ENCODE peak calls at places on chromosomes 1 and 21, in six cellular contexts. One of them, this sample, is unnamed.

GRCh38 chr1:70314706-70315304 is 39.7 kb downstream of the ANKRD13C start:
- DNase-seq in cardiac muscle cell: no peak
- DNase-seq in astrocyte of the spinal cord: no peak
- DNase-seq in fibroblast of pulmonary artery: no peak
- DNase-seq in upper lobe of right lung: no peak
- DNase-seq in cardiac fibroblast: no peak
- DNase-seq in this sample: no peak

GRCh38 chr1:211604548-211604947 is 25.6 kb upstream of the SLC30A1 start:
- DNase-seq in cardiac muscle cell: no peak
- DNase-seq in astrocyte of the spinal cord: no peak
- DNase-seq in fibroblast of pulmonary artery: no peak
- DNase-seq in upper lobe of right lung: no peak
- DNase-seq in cardiac fibroblast: no peak
- DNase-seq in this sample: no peak

GRCh38 chr1:233790662-233791371 is 113.7 kb upstream of the SLC35F3 start:
- DNase-seq in cardiac muscle cell: peak
- DNase-seq in astrocyte of the spinal cord: peak
- DNase-seq in fibroblast of pulmonary artery: peak
- DNase-seq in upper lobe of right lung: no peak
- DNase-seq in cardiac fibroblast: peak
- DNase-seq in this sample: peak

GRCh38 chr1:205247130-205247921 is 19.6 kb downstream of the TMCC2 start:
- DNase-seq in cardiac muscle cell: peak
- DNase-seq in astrocyte of the spinal cord: no peak
- DNase-seq in fibroblast of pulmonary artery: peak
- DNase-seq in upper lobe of right lung: peak
- DNase-seq in cardiac fibroblast: no peak
- DNase-seq in this sample: no peak

GRCh38 chr1:20185834-20186782 is at the start of the genes PLA2G2C and UBXN10:
- DNase-seq in cardiac muscle cell: peak
- DNase-seq in astrocyte of the spinal cord: no peak
- DNase-seq in fibroblast of pulmonary artery: no peak
- DNase-seq in upper lobe of right lung: peak
- DNase-seq in cardiac fibroblast: no peak
- DNase-seq in this sample: no peak

GRCh38 chr1:175864183-175864582 is 120.8 kb upstream of the TNR start:
- DNase-seq in cardiac muscle cell: no peak
- DNase-seq in astrocyte of the spinal cord: no peak
- DNase-seq in fibroblast of pulmonary artery: no peak
- DNase-seq in upper lobe of right lung: no peak
- DNase-seq in cardiac fibroblast: no peak
- DNase-seq in this sample: no peak

GRCh38 chr1:182111496-182111895 is 50.0 kb upstream of the ZNF648 start:
- DNase-seq in cardiac muscle cell: no peak
- DNase-seq in astrocyte of the spinal cord: no peak
- DNase-seq in fibroblast of pulmonary artery: no peak
- DNase-seq in upper lobe of right lung: no peak
- DNase-seq in cardiac fibroblast: no peak
- DNase-seq in this sample: no peak

GRCh38 chr1:53587252-53587992 is 128.2 kb downstream of the DMRTB1 start:
- DNase-seq in cardiac muscle cell: no peak
- DNase-seq in astrocyte of the spinal cord: no peak
- DNase-seq in fibroblast of pulmonary artery: no peak
- DNase-seq in upper lobe of right lung: no peak
- DNase-seq in cardiac fibroblast: no peak
- DNase-seq in this sample: no peak

GRCh38 chr1:201476670-201477344 is 7.8 kb upstream of the PHLDA3 start:
- DNase-seq in cardiac muscle cell: no peak
- DNase-seq in astrocyte of the spinal cord: no peak
- DNase-seq in fibroblast of pulmonary artery: no peak
- DNase-seq in upper lobe of right lung: peak
- DNase-seq in cardiac fibroblast: no peak
- DNase-seq in this sample: no peak

GRCh38 chr1:21342961-21343838 is 52.9 kb upstream of the ECE1 start:
- DNase-seq in cardiac muscle cell: no peak
- DNase-seq in astrocyte of the spinal cord: no peak
- DNase-seq in fibroblast of pulmonary artery: no peak
- DNase-seq in upper lobe of right lung: no peak
- DNase-seq in cardiac fibroblast: no peak
- DNase-seq in this sample: no peak

GRCh38 chr1:115238336-115239147 is 99.5 kb downstream of the NGF start:
- DNase-seq in cardiac muscle cell: no peak
- DNase-seq in astrocyte of the spinal cord: no peak
- DNase-seq in fibroblast of pulmonary artery: no peak
- DNase-seq in upper lobe of right lung: no peak
- DNase-seq in cardiac fibroblast: no peak
- DNase-seq in this sample: no peak

GRCh38 chr21:38343691-38344090 is 86.9 kb downstream of the KCNJ15 start:
- DNase-seq in cardiac muscle cell: peak
- DNase-seq in astrocyte of the spinal cord: peak
- DNase-seq in fibroblast of pulmonary artery: peak
- DNase-seq in upper lobe of right lung: peak
- DNase-seq in cardiac fibroblast: peak
- DNase-seq in this sample: no peak

GRCh38 chr1:54397090-54397591 is 9.1 kb downstream of the SSBP3 start:
- DNase-seq in cardiac muscle cell: peak
- DNase-seq in astrocyte of the spinal cord: no peak
- DNase-seq in fibroblast of pulmonary artery: no peak
- DNase-seq in upper lobe of right lung: peak
- DNase-seq in cardiac fibroblast: no peak
- DNase-seq in this sample: no peak

GRCh38 chr1:163668472-163668871 is 346.7 kb downstream of the NUF2 start:
- DNase-seq in cardiac muscle cell: no peak
- DNase-seq in astrocyte of the spinal cord: no peak
- DNase-seq in fibroblast of pulmonary artery: no peak
- DNase-seq in upper lobe of right lung: no peak
- DNase-seq in cardiac fibroblast: peak
- DNase-seq in this sample: no peak

GRCh38 chr1:77732090-77732489 is 27.6 kb downstream of the USP33 start:
- DNase-seq in cardiac muscle cell: no peak
- DNase-seq in astrocyte of the spinal cord: no peak
- DNase-seq in fibroblast of pulmonary artery: no peak
- DNase-seq in upper lobe of right lung: no peak
- DNase-seq in cardiac fibroblast: no peak
- DNase-seq in this sample: no peak
- H3K4me3 ChIP-seq in cardiac muscle cell: no peak
- H3K4me3 ChIP-seq in astrocyte of the spinal cord: no peak
- H3K4me3 ChIP-seq in fibroblast of pulmonary artery: no peak
- H3K4me3 ChIP-seq in upper lobe of right lung: no peak
- H3K4me3 ChIP-seq in cardiac fibroblast: no peak
- H3K4me3 ChIP-seq in this sample: no peak

DNA sequence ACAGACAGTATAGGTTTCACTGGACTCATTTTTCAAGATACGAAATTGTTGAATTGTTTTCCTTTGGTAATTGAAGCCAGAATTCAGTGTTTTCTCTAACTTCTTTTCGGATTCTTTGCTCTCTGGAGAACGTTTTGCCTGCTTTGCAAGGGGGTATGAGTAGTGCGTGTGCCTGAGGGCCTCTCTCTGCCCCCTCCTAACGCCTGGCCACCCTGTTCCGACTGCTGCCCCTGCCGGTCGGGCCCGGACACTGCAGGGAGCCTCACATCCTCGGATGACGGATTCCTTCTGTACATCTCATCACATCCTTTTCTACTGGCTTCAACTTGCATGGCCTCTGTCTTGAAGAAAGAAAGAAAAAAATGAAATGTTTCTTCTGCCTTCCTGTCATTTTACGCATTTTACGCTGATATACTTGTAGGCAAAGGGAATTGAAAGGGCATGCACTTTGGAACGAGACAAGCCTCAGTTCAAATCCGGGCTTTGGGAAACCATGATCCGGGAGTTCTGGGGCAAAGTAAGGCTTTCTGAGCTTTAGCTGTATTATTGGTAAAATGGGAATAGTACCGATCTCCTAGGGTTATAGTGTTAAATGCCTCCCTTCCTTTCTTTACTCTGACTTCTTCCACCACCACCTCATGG is 65.1 kb downstream of the DISC1 start:
- DNase-seq in cardiac muscle cell: peak
- DNase-seq in astrocyte of the spinal cord: peak
- DNase-seq in fibroblast of pulmonary artery: peak
- DNase-seq in upper lobe of right lung: no peak
- DNase-seq in cardiac fibroblast: peak
- DNase-seq in this sample: no peak
- TF ChIP-seq CTCF in cardiac muscle cell: peak
- TF ChIP-seq CTCF in astrocyte of the spinal cord: peak
- TF ChIP-seq CTCF in fibroblast of pulmonary artery: peak
- TF ChIP-seq CTCF in upper lobe of right lung: peak
- TF ChIP-seq CTCF in cardiac fibroblast: peak
- TF ChIP-seq CTCF in this sample: peak

GRCh38 chr1:156118175-156118868 is 3.8 kb downstream of the LMNA start:
- DNase-seq in cardiac muscle cell: no peak
- DNase-seq in astrocyte of the spinal cord: no peak
- DNase-seq in fibroblast of pulmonary artery: no peak
- DNase-seq in upper lobe of right lung: peak
- DNase-seq in cardiac fibroblast: peak
- DNase-seq in this sample: no peak

GRCh38 chr1:156121441-156121840 is 6.9 kb downstream of the LMNA start:
- DNase-seq in cardiac muscle cell: no peak
- DNase-seq in astrocyte of the spinal cord: no peak
- DNase-seq in fibroblast of pulmonary artery: no peak
- DNase-seq in upper lobe of right lung: no peak
- DNase-seq in cardiac fibroblast: no peak
- DNase-seq in this sample: no peak

GRCh38 chr1:156119503-156120209 is 5.1 kb downstream of the LMNA start:
- DNase-seq in cardiac muscle cell: no peak
- DNase-seq in astrocyte of the spinal cord: peak
- DNase-seq in fibroblast of pulmonary artery: peak
- DNase-seq in upper lobe of right lung: no peak
- DNase-seq in cardiac fibroblast: peak
- DNase-seq in this sample: no peak

GRCh38 chr1:156122086-156122485 is 7.6 kb downstream of the LMNA start:
- DNase-seq in cardiac muscle cell: no peak
- DNase-seq in astrocyte of the spinal cord: no peak
- DNase-seq in fibroblast of pulmonary artery: no peak
- DNase-seq in upper lobe of right lung: no peak
- DNase-seq in cardiac fibroblast: no peak
- DNase-seq in this sample: no peak

GRCh38 chr1:156120318-156120717 is 5.8 kb downstream of the LMNA start:
- DNase-seq in cardiac muscle cell: no peak
- DNase-seq in astrocyte of the spinal cord: no peak
- DNase-seq in fibroblast of pulmonary artery: no peak
- DNase-seq in upper lobe of right lung: no peak
- DNase-seq in cardiac fibroblast: no peak
- DNase-seq in this sample: no peak
- H3K4me3 ChIP-seq in cardiac muscle cell: no peak
- H3K4me3 ChIP-seq in astrocyte of the spinal cord: no peak
- H3K4me3 ChIP-seq in fibroblast of pulmonary artery: no peak
- H3K4me3 ChIP-seq in upper lobe of right lung: no peak
- H3K4me3 ChIP-seq in cardiac fibroblast: no peak
- H3K4me3 ChIP-seq in this sample: peak

GRCh38 chr1:154996966-154997701 is 3.7 kb downstream of the LENEP start:
- DNase-seq in cardiac muscle cell: no peak
- DNase-seq in astrocyte of the spinal cord: no peak
- DNase-seq in fibroblast of pulmonary artery: no peak
- DNase-seq in upper lobe of right lung: peak
- DNase-seq in cardiac fibroblast: no peak
- DNase-seq in this sample: no peak

GRCh38 chr1:154999651-155000474 is 2.7 kb upstream of the ZBTB7B start:
- DNase-seq in cardiac muscle cell: no peak
- DNase-seq in astrocyte of the spinal cord: no peak
- DNase-seq in fibroblast of pulmonary artery: no peak
- DNase-seq in upper lobe of right lung: peak
- DNase-seq in cardiac fibroblast: no peak
- DNase-seq in this sample: no peak

GRCh38 chr1:154998818-154999650 is 3.6 kb upstream of the ZBTB7B start:
- DNase-seq in cardiac muscle cell: peak
- DNase-seq in astrocyte of the spinal cord: peak
- DNase-seq in fibroblast of pulmonary artery: peak
- DNase-seq in upper lobe of right lung: peak
- DNase-seq in cardiac fibroblast: peak
- DNase-seq in this sample: peak

GRCh38 chr1:155000475-155000724 is 2.2 kb upstream of the ZBTB7B start:
- DNase-seq in cardiac muscle cell: no peak
- DNase-seq in astrocyte of the spinal cord: no peak
- DNase-seq in fibroblast of pulmonary artery: no peak
- DNase-seq in upper lobe of right lung: no peak
- DNase-seq in cardiac fibroblast: no peak
- DNase-seq in this sample: no peak

DNA sequence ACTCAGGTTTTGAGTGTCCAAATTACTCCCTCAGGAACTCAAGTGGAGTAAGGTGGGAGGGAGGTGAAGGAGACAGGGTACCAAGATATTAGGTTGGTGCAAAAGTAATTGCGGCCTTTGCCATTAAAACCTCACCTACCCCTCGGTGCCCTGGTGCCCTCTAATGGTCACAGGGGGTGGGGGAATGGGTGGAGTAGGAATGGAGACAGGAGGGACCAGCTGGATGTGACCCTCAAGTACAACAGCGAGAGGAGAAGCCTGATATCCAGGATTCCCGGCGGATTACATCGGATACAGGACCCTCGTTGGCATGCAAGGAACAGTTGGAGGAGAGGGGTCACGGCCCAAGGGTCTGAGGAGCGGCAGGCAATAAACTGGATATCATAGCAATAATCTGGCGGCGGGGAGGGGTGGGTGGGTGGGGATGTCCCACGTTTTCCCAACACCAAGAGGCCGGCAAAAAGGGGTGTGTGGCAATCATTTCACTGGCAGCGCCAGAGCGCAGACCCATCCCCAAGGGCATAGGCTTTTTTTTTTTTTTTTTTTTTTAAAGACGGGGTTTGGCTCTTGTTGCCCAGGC is 4.3 kb upstream of the ZBTB7B start:
- DNase-seq in cardiac muscle cell: no peak
- DNase-seq in astrocyte of the spinal cord: no peak
- DNase-seq in fibroblast of pulmonary artery: no peak
- DNase-seq in upper lobe of right lung: peak
- DNase-seq in cardiac fibroblast: no peak
- DNase-seq in this sample: no peak
- TF ChIP-seq CTCF in cardiac muscle cell: peak
- TF ChIP-seq CTCF in astrocyte of the spinal cord: no peak
- TF ChIP-seq CTCF in fibroblast of pulmonary artery: no peak
- TF ChIP-seq CTCF in upper lobe of right lung: no peak
- TF ChIP-seq CTCF in cardiac fibroblast: peak
- TF ChIP-seq CTCF in this sample: no peak

DNA sequence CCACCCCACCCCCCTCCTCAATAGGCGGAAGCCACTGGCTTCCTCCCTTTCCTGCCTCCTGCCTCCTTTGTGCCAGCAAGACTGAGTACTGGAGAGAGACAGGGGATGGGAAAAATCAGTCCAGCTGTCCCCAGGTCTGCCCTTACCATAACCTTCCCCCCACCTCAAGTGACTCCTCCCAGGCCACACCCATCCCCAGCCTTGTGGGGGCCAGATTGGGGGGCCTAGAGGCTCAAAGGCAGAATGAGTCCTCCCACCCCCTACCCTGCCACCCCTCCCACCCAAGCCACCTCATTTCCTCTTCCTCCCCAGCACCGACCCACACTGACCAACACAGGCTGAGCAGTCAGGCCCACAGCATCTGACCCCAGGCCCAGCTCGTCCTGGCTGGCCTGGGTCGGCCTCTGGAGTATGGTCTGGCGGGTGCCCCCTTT is at the start of gene TIE1:
- DNase-seq in cardiac muscle cell: peak
- DNase-seq in astrocyte of the spinal cord: no peak
- DNase-seq in fibroblast of pulmonary artery: peak
- DNase-seq in upper lobe of right lung: no peak
- DNase-seq in cardiac fibroblast: peak
- DNase-seq in this sample: no peak
- H3K4me3 ChIP-seq in cardiac muscle cell: no peak
- H3K4me3 ChIP-seq in astrocyte of the spinal cord: no peak
- H3K4me3 ChIP-seq in fibroblast of pulmonary artery: peak
- H3K4me3 ChIP-seq in upper lobe of right lung: peak
- H3K4me3 ChIP-seq in cardiac fibroblast: peak
- H3K4me3 ChIP-seq in this sample: no peak

GRCh38 chr1:69175078-69175477 is 392.6 kb upstream of the LRRC7 start:
- DNase-seq in cardiac muscle cell: no peak
- DNase-seq in astrocyte of the spinal cord: no peak
- DNase-seq in fibroblast of pulmonary artery: no peak
- DNase-seq in upper lobe of right lung: no peak
- DNase-seq in cardiac fibroblast: peak
- DNase-seq in this sample: no peak
- TF ChIP-seq CTCF in cardiac muscle cell: no peak
- TF ChIP-seq CTCF in astrocyte of the spinal cord: no peak
- TF ChIP-seq CTCF in fibroblast of pulmonary artery: no peak
- TF ChIP-seq CTCF in upper lobe of right lung: no peak
- TF ChIP-seq CTCF in cardiac fibroblast: no peak
- TF ChIP-seq CTCF in this sample: no peak